ENCODE peak calls at places on chromosomes 4 and X, in four cellular contexts. U, P, E and R are unnamed samples.

GRCh38 chr4:24137963-24138601 is 248.2 kb upstream of the PPARGC1A start:
- DNase-seq in P (no peak), E (no peak), U (peak; percentile 25), R (no peak)

GRCh38 chr4:156583265-156583664 is 388.3 kb downstream of the PDGFC start:
- DNase-seq in E (no peak), P (no peak), U (no peak), R (no peak)

GRCh38 chrX:71923516-71923915 is 12.9 kb downstream of the NHSL2 start:
- DNase-seq in U (peak; percentile 54), E (no peak), P (no peak), R (no peak)

GRCh38 chrX:39897741-39898097 is 200.0 kb downstream of the BCOR start:
- DNase-seq in P (no peak), E (no peak), U (no peak), R (no peak)

GRCh38 chr4:80360102-80360501 is 24.6 kb downstream of the CFAP299 start:
- DNase-seq in E (no peak), P (no peak), U (no peak), R (no peak)

GRCh38 chr4:14333616-14334015 is 668.7 kb upstream of the CPEB2 start:
- DNase-seq in E (no peak), P (no peak), U (no peak), R (no peak)

GRCh38 chr4:112223956-112224355 is 7.6 kb upstream of the AP1AR start:
- DNase-seq in E (no peak), U (no peak), P (no peak), R (no peak)

GRCh38 chr4:76850010-76850441 is 47.9 kb downstream of the SOWAHB start:
- DNase-seq in E (no peak), P (peak; percentile 72), U (peak; percentile 91), R (peak; percentile 85)

GRCh38 chr4:57655342-57655741 is 545.2 kb upstream of the IGFBP7 start:
- DNase-seq in U (no peak), E (no peak), P (no peak), R (no peak)

GRCh38 chrX:155997436-155997835 is at the start of gene IL9R:
- DNase-seq in P (no peak), U (no peak), E (no peak), R (no peak)

GRCh38 chrX:68842351-68842750 is 13.5 kb downstream of the EFNB1 start:
- DNase-seq in E (no peak), U (no peak), P (no peak), R (no peak)

GRCh38 chr4:57193164-57193810 is 83.1 kb upstream of the IGFBP7 start:
- DNase-seq in U (no peak), P (no peak), E (no peak), R (no peak)

GRCh38 chrX:19721726-19722370 is 165.6 kb downstream of the SH3KBP1 start:
- DNase-seq in U (no peak), P (peak; percentile 21), E (no peak), R (no peak)

GRCh38 chrX:3589474-3589873 is 124.0 kb downstream of the PRKX start:
- DNase-seq in P (no peak), E (no peak), U (no peak), R (no peak)

GRCh38 chr4:6416518-6417286 is 55.7 kb downstream of the PPP2R2C start:
- DNase-seq in E (no peak), U (no peak), P (no peak), R (no peak)

GRCh38 chr4:135319685-135320084 is 1118.1 kb upstream of the PABPC4L start:
- DNase-seq in U (no peak), P (no peak), E (no peak), R (no peak)

GRCh38 chr4:52823478-52824092 is 38.5 kb upstream of the RASL11B start:
- DNase-seq in U (no peak), P (peak; percentile 70), E (no peak), R (peak; percentile 51)

GRCh38 chr4:44447563-44448504 is 775 bp downstream of the KCTD8 start:
- DNase-seq in U (peak; percentile 11), E (peak; percentile 62), P (no peak), R (no peak)

GRCh38 chr4:76677571-76678326 is 220.2 kb downstream of the SOWAHB start:
- DNase-seq in E (no peak), P (no peak), U (no peak), R (no peak)

GRCh38 chr4:104353481-104353880 is 141.2 kb downstream of the CXXC4 start:
- DNase-seq in P (no peak), U (no peak), E (no peak), R (no peak)

GRCh38 chr4:152486414-152487389 is 49.2 kb downstream of the FBXW7 start:
- DNase-seq in P (no peak), U (no peak), E (no peak), R (no peak)

GRCh38 chr4:55354648-55355047 is 8.6 kb downstream of the SRD5A3 start:
- DNase-seq in P (no peak), U (no peak), E (no peak), R (no peak)

GRCh38 chr4:166315721-166316467 is 442.9 kb downstream of the TLL1 start:
- DNase-seq in U (no peak), P (no peak), E (no peak), R (no peak)

GRCh38 chrX:311156-312129 is 7.2 kb downstream of the GTPBP6 start:
- DNase-seq in U (no peak), P (no peak), E (no peak), R (no peak)

GRCh38 chrX:39750798-39751197 is 347.0 kb downstream of the BCOR start:
- DNase-seq in P (no peak), E (no peak), U (no peak), R (no peak)

GRCh38 chr4:94507708-94508107 is 56.0 kb downstream of the PDLIM5 start:
- DNase-seq in P (peak; percentile 68), U (peak; percentile 94), E (no peak), R (peak; percentile 84)

GRCh38 chr4:10024303-10024702 is 3.0 kb upstream of the SLC2A9 start:
- DNase-seq in P (no peak), E (no peak), U (no peak), R (no peak)

GRCh38 chrX:74535633-74536141 is 78.7 kb downstream of the RLIM start:
- DNase-seq in U (peak; percentile 80), E (peak; percentile 48), P (no peak), R (peak; percentile 31)

GRCh38 chr4:57093816-57094481 is 16.2 kb downstream of the IGFBP7 start:
- DNase-seq in E (no peak), P (no peak), U (no peak), R (no peak)

GRCh38 chr4:124189545-124189944 is 523.0 kb downstream of the ANKRD50 start:
- DNase-seq in U (no peak), P (no peak), E (no peak), R (no peak)

GRCh38 chrX:130575831-130576404 is 174.1 kb downstream of the RBMX2 start:
- DNase-seq in U (peak; percentile 58), E (no peak), P (no peak), R (peak; percentile 20)

GRCh38 chr4:175371091-175371490 is 441.0 kb downstream of the GPM6A start:
- DNase-seq in P (peak; percentile 25), U (no peak), E (no peak), R (no peak)

GRCh38 chr4:184282251-184282713 is 64.6 kb upstream of the ENPP6 start:
- DNase-seq in E (no peak), P (no peak), U (no peak), R (no peak)

GRCh38 chr4:188282620-188283232 is 143.5 kb downstream of the TRIML1 start:
- DNase-seq in P (no peak), E (peak; percentile 56), U (no peak), R (no peak)

GRCh38 chr4:122652379-122652778 is 31.5 kb upstream of the IL21 start:
- DNase-seq in E (no peak), P (no peak), U (peak; percentile 85), R (peak; percentile 59)

GRCh38 chrX:24149346-24150050 is at the start of gene ZFX:
- DNase-seq in E (peak; percentile 69), P (no peak), U (peak; percentile 75), R (peak; percentile 39)
- TF ChIP-seq CTCF in E (no peak), P (no peak), U (no peak), R (no peak)

DNA sequence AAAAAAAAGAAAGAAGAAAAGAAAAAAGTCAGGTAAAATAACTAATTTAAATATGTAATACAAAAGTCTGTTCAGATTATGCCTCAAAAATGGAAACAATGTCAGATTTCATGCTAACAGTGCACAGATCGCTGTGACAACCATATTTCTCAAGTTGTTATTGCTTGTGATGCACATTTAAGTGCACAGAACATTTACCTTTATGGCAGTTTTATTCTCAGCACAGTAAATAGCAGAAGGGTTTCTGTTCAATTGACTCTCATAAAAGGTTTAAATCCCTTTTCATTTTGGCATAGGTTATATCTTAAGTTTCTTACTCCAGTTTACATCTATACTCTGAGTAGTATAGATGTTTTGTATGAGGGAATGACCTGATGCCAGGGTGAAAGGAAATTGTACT is 247.8 kb downstream of the FSTL5 start:
- DNase-seq in E (no peak), P (no peak), U (no peak), R (no peak)
- TF ChIP-seq CTCF in E (no peak), P (no peak), U (no peak), R (no peak)

DNA sequence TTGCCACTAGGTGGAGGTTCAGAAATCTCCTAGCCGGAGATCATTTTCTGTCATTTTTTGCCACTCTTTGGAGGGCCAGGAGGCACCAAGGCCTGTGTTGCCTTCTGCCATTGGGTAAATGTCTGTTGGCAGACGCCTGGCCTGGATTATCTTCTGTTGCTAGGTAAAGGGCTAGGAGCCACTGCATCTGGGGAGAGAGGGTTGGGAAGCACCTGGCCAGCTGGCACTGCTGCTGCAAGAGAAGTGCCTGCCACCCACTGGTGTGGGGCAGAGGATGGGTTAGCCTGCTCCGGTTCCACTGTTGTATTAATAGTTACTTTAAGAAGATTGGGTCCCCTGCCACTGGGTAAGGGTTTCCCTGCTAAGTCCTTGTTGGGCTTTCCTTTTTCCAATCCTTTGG is 58.1 kb downstream of the AWAT2 start:
- DNase-seq in U (no peak), E (no peak), P (no peak), R (no peak)
- TF ChIP-seq CTCF in U (no peak), E (no peak), P (no peak), R (no peak)

GRCh38 chrX:9586992-9587392 is 122.1 kb downstream of the TBL1X start:
- DNase-seq in P (no peak), E (no peak), U (no peak), R (no peak)
- TF ChIP-seq CTCF in P (no peak), E (no peak), U (no peak), R (no peak)

GRCh38 chrX:114717921-114718320 is 134.0 kb downstream of the HTR2C start:
- DNase-seq in E (peak; percentile 46), U (no peak), P (no peak), R (no peak)
- TF ChIP-seq CTCF in E (peak; percentile 54), U (peak; percentile 8), P (peak; percentile 61), R (peak; percentile 37)

GRCh38 chrX:48833531-48834138 is 1.8 kb downstream of the PCSK1N start:
- DNase-seq in P (no peak), E (no peak), U (no peak), R (no peak)
- TF ChIP-seq CTCF in P (no peak), E (no peak), U (no peak), R (no peak)

GRCh38 chr4:78517050-78517652 is 34.4 kb upstream of the ANXA3 start:
- DNase-seq in E (no peak), U (peak; percentile 75), P (peak; percentile 12), R (peak; percentile 43)
- TF ChIP-seq CTCF in E (peak; percentile 53), U (peak; percentile 56), P (peak; percentile 55), R (peak; percentile 85)